ENCODE peak calls at places on chromosomes 16 and 17, in four cellular contexts. One of them, this sample, is unnamed. For H4K20me1, the result is how much of the 10 kb centered on the place peaks cover.

GRCh38 chr17:5587431-5588032 is 3.2 kb upstream of the NLRP1 start:
- DNase-seq in endothelial cell of umbilical vein: peak
- DNase-seq in GM23338: peak
- DNase-seq in fibroblast of lung: peak
- DNase-seq in this sample: peak

GRCh38 chr16:56203052-56203451 is 11.8 kb downstream of the GNAO1 start:
- DNase-seq in endothelial cell of umbilical vein: no peak
- DNase-seq in GM23338: peak
- DNase-seq in fibroblast of lung: no peak
- DNase-seq in this sample: no peak

GRCh38 chr17:74429604-74430384 is 2.1 kb upstream of the GPRC5C start:
- DNase-seq in endothelial cell of umbilical vein: no peak
- DNase-seq in GM23338: peak
- DNase-seq in fibroblast of lung: no peak
- DNase-seq in this sample: no peak

GRCh38 chr17:915416-916201 is 64.0 kb downstream of the NXN start:
- DNase-seq in endothelial cell of umbilical vein: peak
- DNase-seq in GM23338: peak
- DNase-seq in fibroblast of lung: no peak
- DNase-seq in this sample: peak

GRCh38 chr17:18966831-18967624 is 15.1 kb downstream of the SLC5A10 start:
- DNase-seq in endothelial cell of umbilical vein: peak
- DNase-seq in GM23338: peak
- DNase-seq in fibroblast of lung: peak
- DNase-seq in this sample: no peak

GRCh38 chr16:30358990-30359870 is 4.1 kb upstream of the CD2BP2 start:
- DNase-seq in endothelial cell of umbilical vein: no peak
- DNase-seq in GM23338: peak
- DNase-seq in fibroblast of lung: no peak
- DNase-seq in this sample: no peak

GRCh38 chr16:48011466-48011865 is 144.3 kb downstream of the ABCC12 start:
- DNase-seq in endothelial cell of umbilical vein: no peak
- DNase-seq in GM23338: no peak
- DNase-seq in fibroblast of lung: no peak
- DNase-seq in this sample: no peak

GRCh38 chr16:86679490-86679889 is 101.1 kb downstream of the FOXL1 start:
- DNase-seq in endothelial cell of umbilical vein: no peak
- DNase-seq in GM23338: no peak
- DNase-seq in fibroblast of lung: no peak
- DNase-seq in this sample: no peak

GRCh38 chr16:27977966-27978365 is 85.5 kb downstream of the GSG1L start:
- DNase-seq in endothelial cell of umbilical vein: no peak
- DNase-seq in GM23338: no peak
- DNase-seq in fibroblast of lung: no peak
- DNase-seq in this sample: peak

GRCh38 chr16:86026136-86026905 is 127.4 kb downstream of the IRF8 start:
- DNase-seq in endothelial cell of umbilical vein: no peak
- DNase-seq in GM23338: no peak
- DNase-seq in fibroblast of lung: no peak
- DNase-seq in this sample: no peak

GRCh38 chr16:38941-39892 is 14.2 kb downstream of the POLR3K start:
- DNase-seq in endothelial cell of umbilical vein: no peak
- DNase-seq in GM23338: no peak
- DNase-seq in fibroblast of lung: no peak
- DNase-seq in this sample: no peak

GRCh38 chr17:1147664-1148063 is 32.1 kb downstream of the ABR start:
- DNase-seq in endothelial cell of umbilical vein: peak
- DNase-seq in GM23338: peak
- DNase-seq in fibroblast of lung: peak
- DNase-seq in this sample: peak

GRCh38 chr17:63774141-63774981 is at the start of gene DDX42:
- DNase-seq in endothelial cell of umbilical vein: peak
- DNase-seq in GM23338: peak
- DNase-seq in fibroblast of lung: peak
- DNase-seq in this sample: peak

GRCh38 chr16:54936979-54937672 is 6.5 kb downstream of the IRX5 start:
- DNase-seq in endothelial cell of umbilical vein: peak
- DNase-seq in GM23338: peak
- DNase-seq in fibroblast of lung: no peak
- DNase-seq in this sample: peak

GRCh38 chr17:17505610-17506171 is 9.5 kb upstream of the RASD1 start:
- DNase-seq in endothelial cell of umbilical vein: no peak
- DNase-seq in GM23338: no peak
- DNase-seq in fibroblast of lung: no peak
- DNase-seq in this sample: no peak

GRCh38 chr17:9908649-9909042 is 3.6 kb upstream of the RCVRN start:
- DNase-seq in endothelial cell of umbilical vein: no peak
- DNase-seq in GM23338: no peak
- DNase-seq in fibroblast of lung: no peak
- DNase-seq in this sample: no peak

GRCh38 chr17:32485261-32485955 is 1.4 kb upstream of the CDK5R1 start:
- DNase-seq in endothelial cell of umbilical vein: no peak
- DNase-seq in GM23338: no peak
- DNase-seq in fibroblast of lung: no peak
- DNase-seq in this sample: no peak

GRCh38 chr16:15990902-15991301 is 41.5 kb downstream of the ABCC1 start:
- DNase-seq in endothelial cell of umbilical vein: no peak
- DNase-seq in GM23338: no peak
- DNase-seq in fibroblast of lung: no peak
- DNase-seq in this sample: no peak

GRCh38 chr16:67387479-67388079 is 5.7 kb downstream of the TPPP3 start:
- DNase-seq in endothelial cell of umbilical vein: no peak
- DNase-seq in GM23338: no peak
- DNase-seq in fibroblast of lung: no peak
- DNase-seq in this sample: no peak

GRCh38 chr16:80058236-80058635 is 457.7 kb upstream of the MAF start:
- DNase-seq in endothelial cell of umbilical vein: no peak
- DNase-seq in GM23338: no peak
- DNase-seq in fibroblast of lung: peak
- DNase-seq in this sample: no peak

GRCh38 chr16:67936124-67936875 is at the start of gene PSMB10:
- DNase-seq in endothelial cell of umbilical vein: peak
- DNase-seq in GM23338: peak
- DNase-seq in fibroblast of lung: peak
- DNase-seq in this sample: peak

GRCh38 chr16:30349695-30350094 is 5.4 kb downstream of the CD2BP2 start:
- DNase-seq in endothelial cell of umbilical vein: no peak
- DNase-seq in GM23338: no peak
- DNase-seq in fibroblast of lung: no peak
- DNase-seq in this sample: no peak

GRCh38 chr17:62062313-62062712 is 2.8 kb downstream of the MED13 start:
- DNase-seq in endothelial cell of umbilical vein: peak
- DNase-seq in GM23338: no peak
- DNase-seq in fibroblast of lung: peak
- DNase-seq in this sample: peak

GRCh38 chr16:678858-679807 is 1.1 kb upstream of the STUB1 start:
- DNase-seq in endothelial cell of umbilical vein: peak
- DNase-seq in GM23338: peak
- DNase-seq in fibroblast of lung: peak
- DNase-seq in this sample: peak

GRCh38 chr17:72116692-72117469 is 3.9 kb upstream of the SOX9 start:
- DNase-seq in endothelial cell of umbilical vein: no peak
- DNase-seq in GM23338: peak
- DNase-seq in fibroblast of lung: peak
- DNase-seq in this sample: no peak

GRCh38 chr16:57134982-57135381 is 42.6 kb downstream of the CPNE2 start:
- DNase-seq in endothelial cell of umbilical vein: no peak
- DNase-seq in GM23338: no peak
- DNase-seq in fibroblast of lung: no peak
- DNase-seq in this sample: no peak

GRCh38 chr17:81553018-81553615 is 964 bp upstream of the FAAP100 start:
- DNase-seq in endothelial cell of umbilical vein: peak
- DNase-seq in GM23338: peak
- DNase-seq in fibroblast of lung: peak
- DNase-seq in this sample: peak

GRCh38 chr16:7482028-7482427 is 149.4 kb downstream of the RBFOX1 start:
- DNase-seq in endothelial cell of umbilical vein: no peak
- DNase-seq in GM23338: no peak
- DNase-seq in fibroblast of lung: no peak
- DNase-seq in this sample: no peak

GRCh38 chr16:4814542-4815173 is 12.2 kb upstream of the ROGDI start:
- DNase-seq in endothelial cell of umbilical vein: no peak
- DNase-seq in GM23338: peak
- DNase-seq in fibroblast of lung: no peak
- DNase-seq in this sample: no peak
- H3K27ac ChIP-seq in endothelial cell of umbilical vein: no peak
- H3K27ac ChIP-seq in GM23338: no peak
- H3K27ac ChIP-seq in fibroblast of lung: no peak
- H3K27ac ChIP-seq in this sample: no peak

DNA sequence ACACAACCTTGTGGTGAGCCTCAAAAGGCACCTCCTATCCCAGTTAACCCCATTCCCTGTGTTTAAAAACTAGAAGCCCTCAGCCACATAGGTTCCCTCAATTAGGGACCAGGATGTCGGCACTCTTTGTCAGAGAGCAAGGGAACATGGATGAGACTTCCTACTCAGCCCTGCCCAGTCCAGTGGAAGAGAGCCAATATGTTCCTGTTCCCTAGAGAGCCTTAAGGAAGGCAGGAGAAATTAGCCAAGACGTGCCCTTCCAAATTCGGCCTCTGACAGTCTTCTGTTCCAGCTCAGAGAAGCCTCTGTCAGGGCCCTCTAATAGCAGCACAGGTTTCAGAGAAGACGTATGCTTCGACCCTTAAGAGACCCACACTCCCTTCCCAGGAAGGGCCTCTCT is 14.6 kb upstream of the DHRS13 start:
- DNase-seq in endothelial cell of umbilical vein: no peak
- DNase-seq in GM23338: no peak
- DNase-seq in fibroblast of lung: no peak
- DNase-seq in this sample: no peak
- H4K20me1 ChIP-seq in endothelial cell of umbilical vein: under half
- H4K20me1 ChIP-seq in GM23338: under half
- H4K20me1 ChIP-seq in fibroblast of lung: under half
- H4K20me1 ChIP-seq in this sample: half or more

GRCh38 chr16:78105517-78105916 is 6.1 kb downstream of the WWOX start:
- DNase-seq in endothelial cell of umbilical vein: no peak
- DNase-seq in GM23338: no peak
- DNase-seq in fibroblast of lung: no peak
- DNase-seq in this sample: no peak
- H3K27ac ChIP-seq in endothelial cell of umbilical vein: no peak
- H3K27ac ChIP-seq in GM23338: no peak
- H3K27ac ChIP-seq in fibroblast of lung: no peak
- H3K27ac ChIP-seq in this sample: no peak

DNA sequence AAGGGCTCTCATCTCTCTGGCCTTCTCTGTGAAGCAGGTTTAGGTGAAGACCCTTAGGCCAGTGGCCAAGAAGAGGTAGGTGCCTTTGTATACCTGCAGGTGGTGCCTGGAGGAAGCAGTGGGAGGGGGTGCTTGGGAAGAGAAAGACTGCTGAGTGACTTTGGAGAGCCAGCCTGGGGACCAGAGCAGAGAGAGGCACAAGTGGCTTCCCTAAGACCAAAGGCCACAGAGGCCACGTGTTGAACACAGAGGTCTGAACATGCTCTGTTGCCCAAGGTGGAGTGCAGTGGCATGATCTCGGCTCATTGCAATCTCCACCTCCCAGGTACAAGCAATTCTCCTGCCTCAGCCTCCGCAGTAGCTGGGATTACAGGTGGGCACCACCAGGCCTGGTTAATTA is 103.5 kb downstream of the CPPED1 start:
- DNase-seq in endothelial cell of umbilical vein: no peak
- DNase-seq in GM23338: no peak
- DNase-seq in fibroblast of lung: no peak
- DNase-seq in this sample: no peak
- H4K20me1 ChIP-seq in endothelial cell of umbilical vein: under half
- H4K20me1 ChIP-seq in GM23338: under half
- H4K20me1 ChIP-seq in fibroblast of lung: under half
- H4K20me1 ChIP-seq in this sample: under half

GRCh38 chr16:4840984-4841383 is 6.1 kb downstream of the GLYR1 start:
- DNase-seq in endothelial cell of umbilical vein: no peak
- DNase-seq in GM23338: no peak
- DNase-seq in fibroblast of lung: no peak
- DNase-seq in this sample: no peak

GRCh38 chr16:4839942-4840341 is 7.1 kb downstream of the GLYR1 start:
- DNase-seq in endothelial cell of umbilical vein: peak
- DNase-seq in GM23338: peak
- DNase-seq in fibroblast of lung: no peak
- DNase-seq in this sample: no peak

GRCh38 chr16:4833584-4833983 is 13.5 kb downstream of the GLYR1 start:
- DNase-seq in endothelial cell of umbilical vein: no peak
- DNase-seq in GM23338: no peak
- DNase-seq in fibroblast of lung: no peak
- DNase-seq in this sample: no peak

GRCh38 chr16:4836727-4837126 is 10.4 kb downstream of the GLYR1 start:
- DNase-seq in endothelial cell of umbilical vein: no peak
- DNase-seq in GM23338: no peak
- DNase-seq in fibroblast of lung: no peak
- DNase-seq in this sample: no peak

GRCh38 chr16:4837733-4838501 is 9.2 kb downstream of the GLYR1 start:
- DNase-seq in endothelial cell of umbilical vein: no peak
- DNase-seq in GM23338: no peak
- DNase-seq in fibroblast of lung: no peak
- DNase-seq in this sample: no peak
- H3K27ac ChIP-seq in endothelial cell of umbilical vein: no peak
- H3K27ac ChIP-seq in GM23338: no peak
- H3K27ac ChIP-seq in fibroblast of lung: no peak
- H3K27ac ChIP-seq in this sample: no peak

DNA sequence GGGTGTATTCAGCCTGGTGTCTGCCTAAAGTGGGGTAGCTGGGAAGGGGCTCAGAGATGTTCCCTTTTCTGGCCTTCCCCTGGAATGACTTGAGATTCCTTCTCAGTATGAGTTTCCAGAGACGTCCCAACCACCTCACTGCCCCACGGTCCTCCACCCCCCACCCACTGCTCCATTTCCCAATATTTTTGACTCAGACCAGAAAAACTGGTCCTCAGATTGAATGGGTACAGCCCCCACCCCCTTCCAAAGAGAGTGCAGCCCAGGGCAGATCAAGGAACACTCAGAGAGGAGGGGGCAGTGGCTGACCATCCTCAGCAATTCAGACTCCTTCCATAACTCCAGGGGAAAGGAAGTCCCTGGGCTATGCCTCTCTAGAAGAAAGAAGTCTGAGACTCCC is 3.2 kb downstream of the ACLY start:
- DNase-seq in endothelial cell of umbilical vein: no peak
- DNase-seq in GM23338: no peak
- DNase-seq in fibroblast of lung: no peak
- DNase-seq in this sample: no peak
- H4K20me1 ChIP-seq in endothelial cell of umbilical vein: under half
- H4K20me1 ChIP-seq in GM23338: half or more
- H4K20me1 ChIP-seq in fibroblast of lung: under half
- H4K20me1 ChIP-seq in this sample: half or more

This sample was measured in astrocyte.